ENCODE peak calls at places on chromosomes 3 and 15, in six cellular contexts. N is cardiac fibroblast, T is brain microvascular endothelial cell, Z is HCT116, H is OCI-LY7, X is GM12865. J is an unnamed sample.
A peak's percentile ranks its signal among the peaks of the same experiment; 100 is the strongest.

GRCh38 chr15:29668120-29668602 is 154.1 kb downstream of the TJP1 start:
- DNase-seq in X (peak; percentile 71), T (peak; percentile 92), Z (peak; percentile 93), H (peak; percentile 65), N (peak; percentile 95), J (peak; percentile 94)

GRCh38 chr3:52833202-52833601 is 1.6 kb downstream of the MUSTN1 start:
- DNase-seq in Z (no peak), H (no peak), X (no peak), T (no peak), N (no peak), J (no peak)

GRCh38 chr15:40438712-40439111 is 2.0 kb upstream of the BAHD1 start:
- DNase-seq in X (no peak), T (no peak), N (no peak), H (no peak), Z (no peak), J (no peak)

GRCh38 chr15:85408270-85408746 is 27.9 kb downstream of the AKAP13 start:
- DNase-seq in N (no peak), H (peak; percentile 55), Z (no peak), T (no peak), X (peak; percentile 72), J (no peak)

GRCh38 chr3:151278223-151278622 is at the start of gene P2RY14:
- DNase-seq in X (peak; percentile 5), T (no peak), H (peak; percentile 20), Z (no peak), N (no peak), J (no peak)

GRCh38 chr3:31288641-31289100 is 244.1 kb upstream of the STT3B start:
- DNase-seq in H (no peak), X (peak; percentile 49), T (peak; percentile 71), N (peak; percentile 66), Z (peak; percentile 86), J (peak; percentile 46)

GRCh38 chr3:146705205-146705604 is 100.1 kb upstream of the PLSCR5 start:
- DNase-seq in H (no peak), T (no peak), Z (no peak), X (peak; percentile 30), N (no peak), J (no peak)

GRCh38 chr15:81274932-81275341 is 49.0 kb downstream of the STARD5 start:
- DNase-seq in H (peak; percentile 89), X (peak; percentile 88), T (peak; percentile 57), N (peak; percentile 87), Z (peak; percentile 79), J (peak; percentile 87)

GRCh38 chr3:170717410-170718402 is 131.8 kb upstream of the SLC7A14 start:
- DNase-seq in H (no peak), N (peak; percentile 84), T (peak; percentile 47), X (no peak), Z (no peak), J (peak; percentile 85)

GRCh38 chr3:50370594-50370993 is 11.3 kb upstream of the TMEM115 start:
- DNase-seq in Z (no peak), X (no peak), T (peak; percentile 38), N (no peak), H (peak; percentile 26), J (peak; percentile 50)
- TF ChIP-seq CTCF in Z (peak; percentile 55), X (no peak), T (peak; percentile 49), N (no peak), H (peak; percentile 62), J (no peak)

GRCh38 chr3:188158731-188159355 is 4.9 kb downstream of the LPP start:
- DNase-seq in T (no peak), X (no peak), H (no peak), Z (no peak), N (no peak), J (no peak)

GRCh38 chr3:188157407-188157806 is 3.5 kb downstream of the LPP start:
- DNase-seq in X (no peak), H (no peak), N (no peak), T (no peak), Z (no peak), J (no peak)

GRCh38 chr3:188156051-188156450 is 2.1 kb downstream of the LPP start:
- DNase-seq in Z (no peak), H (no peak), N (no peak), T (no peak), X (no peak), J (no peak)

GRCh38 chr3:188160751-188161150 is 6.8 kb downstream of the LPP start:
- DNase-seq in X (no peak), N (no peak), H (no peak), T (no peak), Z (no peak), J (no peak)

DNA sequence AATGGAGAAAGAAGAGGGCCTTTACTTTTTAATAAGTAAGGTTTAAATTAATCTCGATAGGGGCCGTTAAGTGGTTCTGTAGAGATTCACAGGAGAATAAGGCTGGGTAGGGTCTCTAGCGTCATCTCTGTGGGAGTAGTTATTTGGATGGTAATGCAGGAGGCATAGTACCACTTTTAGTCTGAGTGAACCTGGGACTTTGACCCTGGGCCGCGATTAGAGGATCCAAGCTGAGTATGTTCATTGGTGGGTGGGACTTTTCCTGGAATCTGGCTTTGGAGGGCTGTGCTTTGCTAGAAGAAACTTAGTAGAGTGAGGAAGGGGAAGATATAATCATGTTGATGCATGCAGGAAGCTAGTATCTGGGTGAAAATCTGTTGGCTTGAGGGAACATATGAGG is 4.0 kb downstream of the LPP start:
- DNase-seq in Z (no peak), T (no peak), H (no peak), N (no peak), X (no peak), J (no peak)
- TF ChIP-seq CTCF in Z (no peak), T (no peak), H (no peak), N (no peak), X (no peak), J (no peak)

DNA sequence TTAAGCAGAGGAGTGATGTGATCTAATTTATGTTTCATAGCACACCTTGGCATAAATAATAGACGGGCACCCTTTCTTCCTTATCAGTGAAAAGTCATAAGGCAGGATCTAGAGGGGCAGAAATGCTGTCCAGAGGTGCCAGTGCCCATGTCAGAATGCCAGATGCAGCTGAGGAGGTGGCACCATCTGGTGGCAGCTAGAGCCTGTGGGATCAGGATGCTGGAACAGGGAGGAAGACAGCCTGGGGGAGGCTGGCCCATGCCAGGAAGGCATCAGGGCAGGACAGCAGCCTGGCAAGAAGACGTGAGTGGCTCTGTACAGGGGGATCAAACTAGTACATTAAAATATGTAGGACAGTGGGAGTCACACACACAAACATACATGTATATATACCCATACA is 16.5 kb downstream of the MYH15 start:
- DNase-seq in N (no peak), X (no peak), T (no peak), H (no peak), Z (peak; percentile 19), J (peak; percentile 45)
- TF ChIP-seq CTCF in N (peak; percentile 17), X (peak; percentile 12), T (peak; percentile 53), H (peak; percentile 32), Z (peak; percentile 66), J (no peak)

GRCh38 chr3:134040066-134040465 is 10.3 kb upstream of the SLCO2A1 start:
- DNase-seq in T (no peak), Z (no peak), N (no peak), H (no peak), X (no peak), J (no peak)

GRCh38 chr3:134037168-134037567 is 7.4 kb upstream of the SLCO2A1 start:
- DNase-seq in N (no peak), Z (no peak), H (no peak), T (no peak), X (no peak), J (no peak)

GRCh38 chr3:134038071-134038491 is 8.4 kb upstream of the SLCO2A1 start:
- DNase-seq in Z (no peak), N (no peak), H (no peak), T (no peak), X (no peak), J (no peak)

GRCh38 chr3:134038716-134039115 is 9.0 kb upstream of the SLCO2A1 start:
- DNase-seq in N (no peak), H (no peak), T (no peak), X (no peak), Z (no peak), J (no peak)

GRCh38 chr3:134039161-134039862 is 9.6 kb upstream of the SLCO2A1 start:
- DNase-seq in Z (peak; percentile 8), N (peak; percentile 17), X (no peak), T (no peak), H (no peak), J (peak; percentile 52)
- TF ChIP-seq CTCF in Z (peak; percentile 57), N (peak; percentile 44), X (peak; percentile 7), T (peak; percentile 36), H (no peak), J (no peak)

GRCh38 chr3:50568947-50569749 is at the start of gene HEMK1:
- DNase-seq in X (peak; percentile 97), T (peak; percentile 94), N (peak; percentile 97), Z (peak; percentile 94), H (peak; percentile 97), J (peak; percentile 94)
- TF ChIP-seq CTCF in X (no peak), T (no peak), N (no peak), Z (no peak), H (no peak), J (no peak)

J was measured in MCF 10A.